ENCODE peak calls at places on chromosomes 7 and 10, in seven cellular contexts. F is cardiac fibroblast, G is natural killer cell, X is cardiac muscle cell, Q is lower leg skin, Y is A549, C is testis. U is an unnamed sample.

GRCh38 chr10:102314801-102315200 is 69.5 kb downstream of the GBF1 start:
- DNase-seq in C (no peak), F (no peak), Y (no peak), G (no peak), Q (no peak), X (no peak), U (no peak)

GRCh38 chr10:44195120-44196007 is 189.5 kb downstream of the CXCL12 start:
- DNase-seq in F (peak; percentile 93), Y (peak; percentile 28), X (peak; percentile 75), Q (peak; percentile 47), G (no peak), C (peak; percentile 27), U (no peak)

GRCh38 chr10:5234106-5234877 is 37.7 kb downstream of the AKR1C4 start:
- DNase-seq in G (no peak), Q (peak; percentile 55), X (no peak), Y (peak; percentile 18), C (peak; percentile 16), F (peak; percentile 91), U (no peak)

GRCh38 chr7:88027724-88028123 is 93.7 kb downstream of the ADAM22 start:
- DNase-seq in F (no peak), Q (no peak), X (no peak), C (no peak), Y (no peak), G (no peak), U (no peak)

GRCh38 chr7:42238709-42239395 is 1.8 kb upstream of the GLI3 start:
- DNase-seq in C (no peak), Y (no peak), G (no peak), Q (peak; percentile 66), X (no peak), F (peak; percentile 78), U (no peak)

GRCh38 chr10:24691113-24691512 is 32.6 kb downstream of the ARHGAP21 start:
- DNase-seq in Q (peak; percentile 31), C (no peak), F (peak; percentile 87), Y (no peak), X (no peak), G (no peak), U (no peak)

GRCh38 chr10:31099664-31100063 is 68.0 kb upstream of the ZNF438 start:
- DNase-seq in X (no peak), G (no peak), F (peak; percentile 20), Y (peak; percentile 47), C (no peak), Q (no peak), U (no peak)

GRCh38 chr10:75582102-75582501 is 150.7 kb downstream of the LRMDA start:
- DNase-seq in C (no peak), Y (no peak), G (no peak), F (no peak), X (no peak), Q (no peak), U (no peak)

DNA sequence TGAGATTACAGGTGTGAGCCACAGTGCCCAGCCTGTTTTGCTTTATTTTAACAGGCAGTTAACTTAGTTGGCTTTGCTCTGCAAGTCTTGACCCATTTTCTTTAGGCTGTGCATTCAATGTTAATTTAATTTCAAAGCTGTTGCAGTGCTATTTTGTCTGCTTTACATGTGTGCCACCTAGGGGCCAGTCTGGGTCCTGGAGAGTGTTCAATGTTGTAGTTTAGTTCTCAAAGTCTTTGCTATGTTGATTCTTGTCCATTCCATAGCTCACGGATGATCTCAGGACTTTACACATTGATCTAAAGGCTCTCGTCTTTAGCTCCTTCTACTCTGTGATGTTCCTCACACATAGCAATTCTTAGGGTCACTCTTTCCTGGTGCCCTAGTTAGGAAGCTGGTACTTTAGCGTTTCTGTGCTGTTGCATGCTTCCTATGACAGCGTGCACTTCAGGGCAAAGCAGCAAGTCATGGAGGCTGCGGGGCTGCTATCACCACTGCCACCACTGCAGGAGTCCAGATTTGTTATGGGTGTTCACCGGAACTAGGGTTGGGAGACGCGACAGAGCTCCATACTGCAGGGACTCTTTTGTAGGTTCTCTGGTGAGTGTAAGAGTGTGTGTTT is 16.4 kb upstream of the ABCA13 start:
- DNase-seq in C (peak; percentile 41), X (peak; percentile 33), Q (no peak), F (peak; percentile 69), Y (peak; percentile 48), G (peak; percentile 21), U (no peak)
- TF ChIP-seq CTCF in C (peak; percentile 17), X (peak; percentile 74), Q (no peak), F (peak; percentile 78), Y (peak; percentile 79), G (peak; percentile 69), U (no peak)

GRCh38 chr7:27781188-27781587 is 41.2 kb downstream of the TAX1BP1 start:
- DNase-seq in G (no peak), X (no peak), C (no peak), Y (no peak), Q (no peak), F (no peak), U (no peak)

GRCh38 chr7:27784399-27785053 is 44.6 kb downstream of the TAX1BP1 start:
- DNase-seq in Q (no peak), X (peak; percentile 28), C (no peak), G (no peak), F (peak; percentile 82), Y (peak; percentile 48), U (no peak)

GRCh38 chr7:27777662-27778061 is 37.7 kb downstream of the TAX1BP1 start:
- DNase-seq in Y (no peak), Q (no peak), F (no peak), G (no peak), X (no peak), C (no peak), U (no peak)

GRCh38 chr7:27779873-27780272 is 39.9 kb downstream of the TAX1BP1 start:
- DNase-seq in G (no peak), F (no peak), Y (no peak), X (no peak), C (no peak), Q (no peak), U (no peak)

GRCh38 chr7:27782849-27783248 is 42.9 kb downstream of the TAX1BP1 start:
- DNase-seq in C (no peak), F (peak; percentile 65), Q (no peak), X (no peak), G (no peak), Y (no peak), U (no peak)
- TF ChIP-seq CTCF in C (no peak), F (no peak), Q (no peak), X (no peak), G (no peak), Y (no peak), U (no peak)

GRCh38 chr10:60238408-60239100 is 151.1 kb downstream of the ANK3 start:
- DNase-seq in G (no peak), C (no peak), Q (no peak), X (peak; percentile 62), Y (peak; percentile 13), F (peak; percentile 60), U (peak; percentile 23)
- TF ChIP-seq CTCF in G (no peak), C (no peak), Q (no peak), X (peak; percentile 29), Y (peak; percentile 24), F (peak; percentile 34), U (no peak)

DNA sequence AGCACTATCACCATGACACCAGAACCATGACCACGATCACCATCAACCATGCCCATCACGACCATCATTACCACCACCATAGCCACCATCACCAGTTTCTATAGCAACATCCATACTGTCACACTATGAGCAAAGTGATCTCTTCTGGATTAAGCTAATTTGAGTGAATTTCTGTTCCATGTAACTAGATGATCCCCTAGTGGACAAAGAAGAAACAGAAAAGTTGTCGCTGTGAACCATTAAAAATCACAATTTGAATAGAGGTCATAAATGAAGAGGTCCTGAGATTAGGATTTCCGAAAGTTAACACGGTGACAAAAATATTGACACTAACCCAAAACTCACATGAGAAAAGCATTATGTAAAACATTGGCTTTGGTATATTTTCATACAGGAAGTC is 77.6 kb downstream of the CLRN3 start:
- DNase-seq in G (no peak), Y (no peak), C (no peak), X (no peak), F (peak; percentile 2), Q (no peak), U (no peak)
- TF ChIP-seq CTCF in G (no peak), Y (no peak), C (no peak), X (peak; percentile 7), F (peak; percentile 2), Q (no peak), U (no peak)

DNA sequence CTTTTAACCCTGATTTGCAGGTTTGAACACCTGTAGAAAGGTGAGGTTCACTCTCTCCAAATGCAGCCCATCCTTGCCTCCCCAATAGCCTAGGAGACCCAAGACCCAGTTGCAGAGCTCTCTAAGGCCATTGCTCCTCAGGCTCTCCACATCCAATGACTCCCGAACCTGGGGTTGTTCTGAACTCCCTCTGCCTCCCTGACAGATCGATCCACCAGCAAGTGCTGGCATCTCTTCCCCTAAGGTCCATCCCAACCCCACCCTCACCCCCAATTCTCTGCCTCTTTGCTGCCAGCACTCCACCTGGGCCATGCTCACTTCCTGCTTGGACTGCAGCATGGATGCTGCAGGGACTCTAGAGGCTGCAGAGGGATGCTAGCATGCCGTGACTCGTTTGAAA is 19.3 kb upstream of the FAM170B start:
- DNase-seq in Y (no peak), C (no peak), X (no peak), F (no peak), G (no peak), Q (no peak), U (no peak)
- TF ChIP-seq CTCF in Y (no peak), C (no peak), X (no peak), F (no peak), G (no peak), Q (no peak), U (no peak)

GRCh38 chr10:126302831-126303230 is 85.4 kb downstream of the ADAM12 start:
- DNase-seq in Y (no peak), G (no peak), X (no peak), F (peak; percentile 27), C (no peak), Q (no peak), U (no peak)
- TF ChIP-seq CTCF in Y (peak; percentile 29), G (no peak), X (peak; percentile 26), F (peak; percentile 14), C (no peak), Q (no peak), U (no peak)